ENCODE peak calls at places on chromosome 10, in six cellular contexts. One of them, this sample, is unnamed.

GRCh38 chr10:97065686-97066679 is 119.8 kb downstream of the SLIT1 start:
- DNase-seq in stimulated activated CD8-positive, alpha-beta memory T cell treated with anti-CD3 and anti-CD28 coated beads, Interleukin-12 subunit alpha, Interleukin-12 subunit beta, amount 100 ng/mL, for 1 hour: no peak
- DNase-seq in T-helper 9 cell: no peak
- DNase-seq in WTC11: peak; percentile 50
- DNase-seq in activated T-cell treated with anti-CD3 and anti-CD28 coated beads for 48 hours: no peak
- DNase-seq in IMR-90: no peak
- DNase-seq in this sample: no peak

GRCh38 chr10:122669842-122670241 is 29.8 kb downstream of the C10orf120 start:
- DNase-seq in stimulated activated CD8-positive, alpha-beta memory T cell treated with anti-CD3 and anti-CD28 coated beads, Interleukin-12 subunit alpha, Interleukin-12 subunit beta, amount 100 ng/mL, for 1 hour: no peak
- DNase-seq in T-helper 9 cell: no peak
- DNase-seq in WTC11: peak; percentile 44
- DNase-seq in activated T-cell treated with anti-CD3 and anti-CD28 coated beads for 48 hours: no peak
- DNase-seq in IMR-90: no peak
- DNase-seq in this sample: no peak

GRCh38 chr10:88157981-88158465 is 294.6 kb downstream of the PTEN start:
- DNase-seq in stimulated activated CD8-positive, alpha-beta memory T cell treated with anti-CD3 and anti-CD28 coated beads, Interleukin-12 subunit alpha, Interleukin-12 subunit beta, amount 100 ng/mL, for 1 hour: no peak
- DNase-seq in T-helper 9 cell: no peak
- DNase-seq in WTC11: no peak
- DNase-seq in activated T-cell treated with anti-CD3 and anti-CD28 coated beads for 48 hours: no peak
- DNase-seq in IMR-90: peak; percentile 96
- DNase-seq in this sample: no peak

GRCh38 chr10:24457661-24458318 is 248.9 kb downstream of the KIAA1217 start:
- DNase-seq in stimulated activated CD8-positive, alpha-beta memory T cell treated with anti-CD3 and anti-CD28 coated beads, Interleukin-12 subunit alpha, Interleukin-12 subunit beta, amount 100 ng/mL, for 1 hour: no peak
- DNase-seq in T-helper 9 cell: no peak
- DNase-seq in WTC11: no peak
- DNase-seq in activated T-cell treated with anti-CD3 and anti-CD28 coated beads for 48 hours: no peak
- DNase-seq in IMR-90: no peak
- DNase-seq in this sample: no peak

GRCh38 chr10:102230861-102231356 is 4.8 kb downstream of the ELOVL3 start:
- DNase-seq in stimulated activated CD8-positive, alpha-beta memory T cell treated with anti-CD3 and anti-CD28 coated beads, Interleukin-12 subunit alpha, Interleukin-12 subunit beta, amount 100 ng/mL, for 1 hour: no peak
- DNase-seq in T-helper 9 cell: peak; percentile 44
- DNase-seq in WTC11: peak; percentile 76
- DNase-seq in activated T-cell treated with anti-CD3 and anti-CD28 coated beads for 48 hours: peak; percentile 58
- DNase-seq in IMR-90: no peak
- DNase-seq in this sample: peak; percentile 17

GRCh38 chr10:7529638-7530037 is 118.8 kb upstream of the SFMBT2 start:
- DNase-seq in stimulated activated CD8-positive, alpha-beta memory T cell treated with anti-CD3 and anti-CD28 coated beads, Interleukin-12 subunit alpha, Interleukin-12 subunit beta, amount 100 ng/mL, for 1 hour: no peak
- DNase-seq in T-helper 9 cell: no peak
- DNase-seq in WTC11: peak; percentile 54
- DNase-seq in activated T-cell treated with anti-CD3 and anti-CD28 coated beads for 48 hours: no peak
- DNase-seq in IMR-90: no peak
- DNase-seq in this sample: peak; percentile 14

GRCh38 chr10:43402880-43403452 is 6.0 kb downstream of the HNRNPF start:
- DNase-seq in stimulated activated CD8-positive, alpha-beta memory T cell treated with anti-CD3 and anti-CD28 coated beads, Interleukin-12 subunit alpha, Interleukin-12 subunit beta, amount 100 ng/mL, for 1 hour: no peak
- DNase-seq in T-helper 9 cell: no peak
- DNase-seq in WTC11: no peak
- DNase-seq in activated T-cell treated with anti-CD3 and anti-CD28 coated beads for 48 hours: no peak
- DNase-seq in IMR-90: no peak
- DNase-seq in this sample: no peak

GRCh38 chr10:102452672-102453340 is 1.5 kb upstream of the C10orf95 start:
- DNase-seq in stimulated activated CD8-positive, alpha-beta memory T cell treated with anti-CD3 and anti-CD28 coated beads, Interleukin-12 subunit alpha, Interleukin-12 subunit beta, amount 100 ng/mL, for 1 hour: no peak
- DNase-seq in T-helper 9 cell: no peak
- DNase-seq in WTC11: no peak
- DNase-seq in activated T-cell treated with anti-CD3 and anti-CD28 coated beads for 48 hours: peak; percentile 74
- DNase-seq in IMR-90: peak; percentile 85
- DNase-seq in this sample: no peak

GRCh38 chr10:126732308-126732707 is 61.8 kb upstream of the C10orf90 start:
- DNase-seq in stimulated activated CD8-positive, alpha-beta memory T cell treated with anti-CD3 and anti-CD28 coated beads, Interleukin-12 subunit alpha, Interleukin-12 subunit beta, amount 100 ng/mL, for 1 hour: no peak
- DNase-seq in T-helper 9 cell: no peak
- DNase-seq in WTC11: no peak
- DNase-seq in activated T-cell treated with anti-CD3 and anti-CD28 coated beads for 48 hours: no peak
- DNase-seq in IMR-90: no peak
- DNase-seq in this sample: no peak

GRCh38 chr10:71067098-71067760 is 145.1 kb upstream of the UNC5B start:
- DNase-seq in stimulated activated CD8-positive, alpha-beta memory T cell treated with anti-CD3 and anti-CD28 coated beads, Interleukin-12 subunit alpha, Interleukin-12 subunit beta, amount 100 ng/mL, for 1 hour: no peak
- DNase-seq in T-helper 9 cell: no peak
- DNase-seq in WTC11: no peak
- DNase-seq in activated T-cell treated with anti-CD3 and anti-CD28 coated beads for 48 hours: no peak
- DNase-seq in IMR-90: no peak
- DNase-seq in this sample: no peak

GRCh38 chr10:1059902-1060301 is 3.7 kb downstream of the WDR37 start:
- DNase-seq in stimulated activated CD8-positive, alpha-beta memory T cell treated with anti-CD3 and anti-CD28 coated beads, Interleukin-12 subunit alpha, Interleukin-12 subunit beta, amount 100 ng/mL, for 1 hour: no peak
- DNase-seq in T-helper 9 cell: no peak
- DNase-seq in WTC11: no peak
- DNase-seq in activated T-cell treated with anti-CD3 and anti-CD28 coated beads for 48 hours: no peak
- DNase-seq in IMR-90: no peak
- DNase-seq in this sample: no peak

GRCh38 chr10:68202965-68203358 is 29.0 kb downstream of the ATOH7 start:
- DNase-seq in stimulated activated CD8-positive, alpha-beta memory T cell treated with anti-CD3 and anti-CD28 coated beads, Interleukin-12 subunit alpha, Interleukin-12 subunit beta, amount 100 ng/mL, for 1 hour: no peak
- DNase-seq in T-helper 9 cell: no peak
- DNase-seq in WTC11: no peak
- DNase-seq in activated T-cell treated with anti-CD3 and anti-CD28 coated beads for 48 hours: no peak
- DNase-seq in IMR-90: peak; percentile 78
- DNase-seq in this sample: no peak

GRCh38 chr10:21737061-21737460 is 203.0 kb downstream of the MLLT10 start:
- DNase-seq in stimulated activated CD8-positive, alpha-beta memory T cell treated with anti-CD3 and anti-CD28 coated beads, Interleukin-12 subunit alpha, Interleukin-12 subunit beta, amount 100 ng/mL, for 1 hour: no peak
- DNase-seq in T-helper 9 cell: no peak
- DNase-seq in WTC11: no peak
- DNase-seq in activated T-cell treated with anti-CD3 and anti-CD28 coated beads for 48 hours: no peak
- DNase-seq in IMR-90: no peak
- DNase-seq in this sample: no peak

GRCh38 chr10:133523631-133524203 is 3.4 kb upstream of the CYP2E1 start:
- DNase-seq in stimulated activated CD8-positive, alpha-beta memory T cell treated with anti-CD3 and anti-CD28 coated beads, Interleukin-12 subunit alpha, Interleukin-12 subunit beta, amount 100 ng/mL, for 1 hour: no peak
- DNase-seq in T-helper 9 cell: no peak
- DNase-seq in WTC11: no peak
- DNase-seq in activated T-cell treated with anti-CD3 and anti-CD28 coated beads for 48 hours: no peak
- DNase-seq in IMR-90: no peak
- DNase-seq in this sample: no peak

GRCh38 chr10:103745264-103746247 is 109.8 kb downstream of the SH3PXD2A start:
- DNase-seq in stimulated activated CD8-positive, alpha-beta memory T cell treated with anti-CD3 and anti-CD28 coated beads, Interleukin-12 subunit alpha, Interleukin-12 subunit beta, amount 100 ng/mL, for 1 hour: peak; percentile 27
- DNase-seq in T-helper 9 cell: peak; percentile 23
- DNase-seq in WTC11: no peak
- DNase-seq in activated T-cell treated with anti-CD3 and anti-CD28 coated beads for 48 hours: peak; percentile 52
- DNase-seq in IMR-90: peak; percentile 44
- DNase-seq in this sample: no peak

This sample was measured in NCI-H2171 treated with DMSO at 0.1 percent for 48 hours.